ENCODE peak calls at places on chromosome 15, in six cellular contexts. G is upper lobe of right lung, Y is spleen, W is RWPE2, H is hepatocyte, O is heart left ventricle. I is an unnamed sample. For H3K27me3, the result is how much of the 10 kb centered on the place peaks cover.

GRCh38 chr15:90074023-90074422 is 28.2 kb downstream of the IDH2 start:
- DNase-seq in Y (no peak), H (no peak), O (no peak), W (peak), G (peak), I (no peak)

GRCh38 chr15:63506537-63507035 is 2.2 kb downstream of the USP3 start:
- DNase-seq in H (no peak), G (no peak), O (no peak), W (no peak), Y (no peak), I (no peak)

GRCh38 chr15:55869660-55870059 is 123.8 kb downstream of the NEDD4 start:
- DNase-seq in G (no peak), W (no peak), H (no peak), Y (no peak), O (no peak), I (no peak)

GRCh38 chr15:65069179-65069578 is 1.4 kb upstream of the RASL12 start:
- DNase-seq in O (peak), H (peak), Y (no peak), G (no peak), W (no peak), I (no peak)

GRCh38 chr15:65423977-65424679 is 1.4 kb upstream of the IGDCC4 start:
- DNase-seq in O (no peak), H (no peak), W (peak), Y (no peak), G (no peak), I (no peak)

GRCh38 chr15:68025860-68026424 is 28.2 kb upstream of the PIAS1 start:
- DNase-seq in W (no peak), Y (no peak), O (no peak), H (peak), G (no peak), I (no peak)

GRCh38 chr15:33067456-33067855 is 127.1 kb downstream of the FMN1 start:
- DNase-seq in H (no peak), G (no peak), W (no peak), O (no peak), Y (no peak), I (no peak)

GRCh38 chr15:43886558-43886957 is 59.8 kb downstream of the WDR76 start:
- DNase-seq in H (no peak), W (peak), O (no peak), G (no peak), Y (no peak), I (no peak)

GRCh38 chr15:32877620-32878019 is 159.8 kb downstream of the GREM1 start:
- DNase-seq in W (no peak), Y (no peak), O (no peak), G (no peak), H (no peak), I (no peak)

GRCh38 chr15:36814708-36815107 is 235.3 kb downstream of the CDIN1 start:
- DNase-seq in O (no peak), Y (no peak), G (no peak), W (no peak), H (peak), I (no peak)

GRCh38 chr15:69107025-69107620 is 53.3 kb upstream of the GLCE start:
- DNase-seq in G (no peak), H (peak), W (no peak), Y (no peak), O (no peak), I (no peak)

GRCh38 chr15:48802867-48803266 is 8.0 kb downstream of the CEP152 start:
- DNase-seq in O (no peak), G (no peak), Y (no peak), H (peak), W (no peak), I (no peak)

GRCh38 chr15:76181705-76182107 is 121.9 kb downstream of the TMEM266 start:
- DNase-seq in G (no peak), H (no peak), W (no peak), O (no peak), Y (no peak), I (no peak)

GRCh38 chr15:31207246-31207645 is 105.7 kb upstream of the TRPM1 start:
- DNase-seq in O (no peak), G (no peak), H (no peak), W (no peak), Y (no peak), I (peak)

GRCh38 chr15:80803580-80804525 is 24.7 kb downstream of the CEMIP start:
- DNase-seq in O (no peak), H (no peak), W (no peak), Y (no peak), G (no peak), I (no peak)

GRCh38 chr15:28128036-28128435 is 28.9 kb upstream of the OCA2 start:
- DNase-seq in W (peak), O (peak), G (peak), H (no peak), Y (no peak), I (peak)

GRCh38 chr15:79172801-79173460 is 82.4 kb upstream of the RASGRF1 start:
- DNase-seq in H (no peak), G (no peak), W (peak), O (peak), Y (no peak), I (no peak)

GRCh38 chr15:66563126-66563525 is 2.7 kb downstream of the LCTL start:
- DNase-seq in W (no peak), H (no peak), O (no peak), G (no peak), Y (peak), I (no peak)

GRCh38 chr15:54131410-54131809 is 153.2 kb downstream of the UNC13C start:
- DNase-seq in O (no peak), G (no peak), Y (no peak), H (no peak), W (no peak), I (no peak)

GRCh38 chr15:63484433-63484832 is 20.0 kb upstream of the USP3 start:
- DNase-seq in Y (no peak), O (no peak), H (no peak), W (no peak), G (no peak), I (no peak)

GRCh38 chr15:99324082-99324620 is 72.9 kb downstream of the LRRC28 start:
- DNase-seq in Y (no peak), G (no peak), H (no peak), W (no peak), O (no peak), I (no peak)

GRCh38 chr15:93333826-93334225 is 244.8 kb upstream of the RGMA start:
- DNase-seq in Y (no peak), H (no peak), G (no peak), W (no peak), O (no peak), I (no peak)

GRCh38 chr15:64754663-64755426 is 20.5 kb downstream of the RBPMS2 start:
- DNase-seq in H (no peak), Y (no peak), G (no peak), W (no peak), O (no peak), I (no peak)

GRCh38 chr15:90677807-90678790 is 39.0 kb upstream of the BLM start:
- DNase-seq in G (no peak), W (no peak), H (no peak), Y (no peak), O (no peak), I (no peak)

GRCh38 chr15:88476635-88477038 is 9.1 kb downstream of the MRPS11 start:
- DNase-seq in G (no peak), W (no peak), O (no peak), H (peak), Y (no peak), I (no peak)

DNA sequence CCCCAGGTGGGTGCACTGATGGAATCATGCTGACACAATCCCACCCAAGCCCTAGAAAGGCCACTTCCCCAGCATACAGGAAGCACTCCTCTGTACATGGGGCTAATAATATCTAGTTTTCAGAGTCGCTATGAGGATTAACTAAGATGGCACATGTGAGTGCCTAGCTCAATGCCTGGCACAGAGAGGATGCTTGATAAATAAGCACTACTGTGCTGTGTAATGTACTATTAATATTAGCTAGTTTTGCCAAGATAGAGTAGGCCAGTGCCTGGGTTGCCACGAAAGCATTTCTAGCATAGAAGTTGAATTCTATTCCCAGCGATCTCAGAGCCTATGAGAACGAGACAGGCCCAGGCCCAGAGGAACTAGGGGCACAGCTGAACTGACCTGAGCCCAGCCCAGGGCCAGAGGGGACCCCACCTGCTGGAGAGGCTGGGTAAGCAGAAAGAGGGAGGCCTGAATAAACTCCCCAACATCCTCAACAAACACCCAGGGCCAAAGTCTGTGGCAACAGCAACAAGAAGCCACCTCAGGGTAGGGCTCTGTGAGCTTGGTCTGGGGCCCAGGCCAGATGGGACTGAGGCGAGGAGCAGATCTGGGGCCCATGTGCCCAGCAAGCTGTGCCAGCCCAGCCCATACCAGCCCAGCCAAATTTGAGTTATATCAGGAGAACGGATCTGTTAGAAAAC is 7.6 kb upstream of the SEMA7A start:
- DNase-seq in Y (peak), O (no peak), W (peak), H (no peak), G (peak), I (no peak)
- TF ChIP-seq CTCF in Y (no peak), O (no peak), W (no peak), H (no peak), G (no peak), I (no peak)

GRCh38 chr15:45468294-45468693 is 54.3 kb downstream of the SLC30A4 start:
- DNase-seq in O (no peak), W (no peak), G (no peak), Y (no peak), H (no peak), I (no peak)

GRCh38 chr15:45473068-45473467 is 49.5 kb downstream of the SLC30A4 start:
- DNase-seq in Y (no peak), W (no peak), G (no peak), O (no peak), H (no peak), I (no peak)

GRCh38 chr15:45469027-45469426 is 53.5 kb downstream of the SLC30A4 start:
- DNase-seq in W (no peak), Y (no peak), O (no peak), G (no peak), H (no peak), I (no peak)

GRCh38 chr15:45471151-45471550 is 51.4 kb downstream of the SLC30A4 start:
- DNase-seq in G (no peak), H (no peak), O (no peak), Y (no peak), W (no peak), I (no peak)

DNA sequence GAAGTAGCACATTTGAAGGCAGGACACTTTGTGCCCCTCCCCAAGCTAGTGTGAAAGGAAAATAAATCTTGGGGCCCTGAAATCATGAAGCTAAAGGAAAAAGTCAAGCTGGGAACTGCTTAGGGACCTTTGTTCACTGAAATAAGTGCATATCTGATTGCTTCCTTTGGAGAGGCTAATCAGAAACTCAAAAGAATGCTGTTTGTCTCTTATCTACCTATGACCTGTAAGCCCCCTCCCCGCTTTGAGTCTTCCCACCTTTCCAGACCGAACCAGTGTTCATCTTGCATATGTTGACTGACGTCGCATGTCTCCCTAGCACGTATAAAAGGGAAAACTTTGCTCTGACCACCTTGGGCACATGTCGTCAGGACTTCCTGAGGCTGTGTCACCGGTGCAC is 53.1 kb downstream of the SLC30A4 start:
- DNase-seq in G (no peak), H (no peak), Y (no peak), O (no peak), W (no peak), I (no peak)
- H3K27me3 ChIP-seq in G (under half), H (under half), Y (under half), O (under half), W (under half), I (under half)

DNA sequence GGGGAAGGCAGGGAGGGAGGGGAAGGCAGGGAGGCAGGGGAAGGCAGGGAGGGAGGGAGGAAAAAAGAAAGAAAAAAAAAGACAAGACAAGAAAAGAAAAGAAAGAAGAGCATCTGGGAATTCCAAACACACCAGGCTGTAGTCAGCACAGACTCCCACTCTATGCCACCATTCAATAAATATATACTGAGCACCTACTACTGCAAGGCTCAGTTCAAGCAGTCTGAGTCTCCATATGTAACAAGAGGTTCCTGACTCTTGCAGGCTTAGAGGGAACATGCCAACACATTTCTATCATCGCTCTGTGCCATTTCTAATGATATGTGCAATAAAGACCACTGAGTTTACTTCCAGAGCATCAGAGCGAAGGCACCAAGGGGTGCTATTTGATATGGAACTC is 47.7 kb downstream of the ANXA2 start:
- DNase-seq in O (no peak), H (no peak), Y (no peak), G (no peak), W (no peak), I (no peak)
- H3K27ac ChIP-seq in O (no peak), H (no peak), Y (no peak), G (no peak), W (peak), I (no peak)

DNA sequence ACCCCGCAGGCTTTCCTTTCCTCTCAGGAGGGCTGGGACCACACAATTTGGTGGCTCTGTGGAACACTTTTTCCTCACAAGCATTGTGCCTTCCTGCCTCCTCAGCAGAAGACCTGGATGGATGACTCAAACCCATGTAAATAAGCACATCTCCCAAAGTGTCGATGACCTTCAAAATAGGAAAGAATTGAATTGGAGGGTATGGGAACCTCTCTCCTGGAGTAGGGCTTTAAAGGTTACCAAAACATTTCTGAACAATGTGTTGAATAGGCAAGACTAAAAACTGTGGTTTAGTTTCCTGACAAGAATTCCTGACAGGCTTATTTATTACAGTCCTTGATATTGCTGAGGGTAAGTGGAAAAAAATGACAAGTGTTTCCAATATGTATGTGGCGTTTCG is 118.2 kb downstream of the ALDH1A2 start:
- DNase-seq in Y (no peak), G (no peak), O (no peak), H (no peak), W (no peak), I (no peak)
- TF ChIP-seq CTCF in Y (no peak), G (no peak), O (no peak), H (no peak), W (no peak), I (no peak)

DNA sequence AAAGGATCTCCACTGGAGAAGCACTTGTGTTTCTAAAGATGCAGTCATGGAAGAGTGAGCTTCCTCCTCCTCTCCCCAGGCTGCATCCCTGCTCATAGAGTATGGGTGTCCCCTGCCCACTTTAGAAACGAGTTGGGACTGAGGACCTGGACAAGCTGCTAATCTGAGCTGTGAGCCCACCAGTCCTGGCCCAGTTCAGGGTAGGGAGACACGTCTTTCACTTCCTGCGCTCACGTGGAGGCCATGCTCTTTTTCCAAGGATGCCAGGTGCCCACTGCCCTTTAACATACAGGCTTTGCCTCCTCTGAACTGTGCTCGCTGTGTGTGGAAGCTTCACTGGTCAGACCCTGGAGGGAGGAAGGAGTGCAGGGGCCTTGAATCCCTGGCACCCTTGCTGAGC is 316.3 kb downstream of the UACA start:
- DNase-seq in O (no peak), Y (peak), G (no peak), H (no peak), W (no peak), I (no peak)
- H3K27me3 ChIP-seq in O (under half), Y (under half), G (under half), H (under half), W (under half), I (under half)

GRCh38 chr15:40762919-40763800 is 708 bp upstream of the GCHFR start:
- DNase-seq in H (peak), W (peak), G (peak), Y (peak), O (peak), I (peak)
- H3K27ac ChIP-seq in H (peak), W (peak), G (peak), Y (peak), O (peak), I (peak)

GRCh38 chr15:77457619-77458265 is 37.1 kb downstream of the HMG20A start:
- DNase-seq in Y (no peak), O (no peak), W (no peak), H (no peak), G (no peak), I (no peak)

GRCh38 chr15:77454956-77455355 is 34.3 kb downstream of the HMG20A start:
- DNase-seq in H (no peak), O (no peak), Y (no peak), W (no peak), G (no peak), I (no peak)

GRCh38 chr15:77456746-77457618 is 36.3 kb downstream of the HMG20A start:
- DNase-seq in G (no peak), W (no peak), H (no peak), O (no peak), Y (no peak), I (no peak)

GRCh38 chr15:77454265-77454664 is 33.6 kb downstream of the HMG20A start:
- DNase-seq in H (no peak), Y (no peak), O (no peak), W (no peak), G (no peak), I (no peak)

GRCh38 chr15:77455696-77456293 is 35.1 kb downstream of the HMG20A start:
- DNase-seq in H (peak), Y (no peak), O (no peak), G (no peak), W (no peak), I (no peak)
- TF ChIP-seq CTCF in H (no peak), Y (no peak), O (no peak), G (no peak), W (no peak), I (no peak)

I was measured in left lung.